ENCODE peak calls at places on chromosome 19, in ten cellular contexts. D is activated T-helper 2 cell treated with anti-CD3 and anti-CD28 coated beads, Interferon-gamma antibody, Interleukin-2, Interleukin-4, amounts not matched to agents 10 μg/mL and 5 μg/mL and 100 μg/mL, durations not matched to agents 14 hours and 24 hours and 36 hours; A is NCI-H69; Y is stimulated activated CD4-positive, alpha-beta T cell treated with anti-CD3 and anti-CD28 coated beads, Interleukin-4, amount 100 ng/mL, for 24 hours; I is mesothelial cell of epicardium; N is LoVo; H is NCI-H1436 treated with DMSO at 0.1 percent for 48 hours; L is erythroblast; W is endothelial cell; M is stimulated activated CD8-positive, alpha-beta memory T cell treated with anti-CD3 and anti-CD28 coated beads, Interleukin-7, amount 100 ng/mL, for 48 hours. Z is an unnamed sample.

GRCh38 chr19:55251296-55252081 is 7.3 kb downstream of the PPP6R1 start:
- DNase-seq in L (peak; percentile 44), W (no peak), M (no peak), D (peak; percentile 32), Y (peak; percentile 49), H (no peak), A (no peak), I (no peak), N (no peak), Z (peak; percentile 44)

GRCh38 chr19:43563816-43564215 is 11.5 kb downstream of the XRCC1 start:
- DNase-seq in A (peak; percentile 33), M (no peak), D (no peak), I (no peak), L (no peak), Y (no peak), H (no peak), N (no peak), W (no peak), Z (no peak)

GRCh38 chr19:53034054-53034453 is 10.5 kb upstream of the ERVV-2 start:
- DNase-seq in Y (no peak), D (no peak), W (no peak), A (no peak), N (no peak), H (no peak), L (no peak), I (no peak), M (no peak), Z (no peak)

GRCh38 chr19:10363789-10364281 is 16.5 kb downstream of the TYK2 start:
- DNase-seq in L (no peak), H (no peak), N (no peak), Y (no peak), W (no peak), A (no peak), D (no peak), I (no peak), M (no peak), Z (peak; percentile 50)

GRCh38 chr19:56333506-56333905 is 18.9 kb upstream of the ZSCAN5A start:
- DNase-seq in N (peak; percentile 54), A (peak; percentile 58), Y (peak; percentile 47), M (no peak), D (no peak), H (no peak), I (no peak), W (peak; percentile 52), L (peak; percentile 86), Z (peak; percentile 72)

GRCh38 chr19:2333807-2334211 is 5.3 kb downstream of the SPPL2B start:
- DNase-seq in Y (no peak), W (no peak), I (no peak), D (no peak), L (no peak), A (no peak), H (no peak), M (no peak), N (no peak), Z (no peak)

GRCh38 chr19:2121416-2122051 is 24.8 kb downstream of the IZUMO4 start:
- DNase-seq in N (no peak), M (no peak), L (no peak), W (no peak), Y (no peak), D (no peak), I (no peak), A (no peak), H (no peak), Z (no peak)

GRCh38 chr19:48290923-48291700 is 21.2 kb downstream of the ZNF114 start:
- DNase-seq in M (peak; percentile 23), N (peak; percentile 76), H (peak; percentile 26), W (peak; percentile 88), I (peak; percentile 92), D (peak; percentile 42), L (peak; percentile 79), A (peak; percentile 87), Y (peak; percentile 62), Z (peak; percentile 73)

GRCh38 chr19:2494447-2495129 is 18.7 kb downstream of the GADD45B start:
- DNase-seq in A (peak; percentile 72), D (peak; percentile 39), N (peak; percentile 44), I (peak; percentile 70), Y (peak; percentile 54), L (peak; percentile 52), M (no peak), W (no peak), H (no peak), Z (peak; percentile 67)

GRCh38 chr19:33227242-33227650 is 1.6 kb upstream of the SLC7A10 start:
- DNase-seq in I (no peak), W (no peak), M (no peak), N (no peak), L (no peak), A (no peak), Y (no peak), H (no peak), D (no peak), Z (no peak)

GRCh38 chr19:48618278-48618915 is 581 bp downstream of the RPL18 start:
- DNase-seq in N (no peak), L (peak; percentile 65), A (no peak), D (no peak), H (no peak), Y (no peak), I (peak; percentile 47), W (no peak), M (no peak), Z (no peak)

GRCh38 chr19:50705422-50706019 is 14.1 kb downstream of the SHANK1 start:
- DNase-seq in A (peak; percentile 48), M (no peak), I (no peak), Y (peak; percentile 27), D (no peak), W (no peak), H (no peak), L (peak; percentile 46), N (peak; percentile 54), Z (peak; percentile 34)

GRCh38 chr19:47231215-47232054 is 436 bp upstream of the BBC3 start:
- DNase-seq in I (peak; percentile 91), H (no peak), W (peak; percentile 86), N (peak; percentile 89), D (peak; percentile 88), M (peak; percentile 72), Y (peak; percentile 86), L (peak; percentile 97), A (peak; percentile 94), Z (peak; percentile 87)

GRCh38 chr19:4327252-4327876 is 11.3 kb downstream of the STAP2 start:
- DNase-seq in Y (peak; percentile 65), L (peak; percentile 91), W (peak; percentile 67), N (no peak), I (peak; percentile 85), H (no peak), M (peak; percentile 56), A (peak; percentile 91), D (peak; percentile 66), Z (peak; percentile 35)

GRCh38 chr19:2282062-2282861 is at the start of gene PEAK3:
- DNase-seq in L (no peak), W (peak; percentile 73), Y (peak; percentile 21), H (no peak), A (peak; percentile 66), N (no peak), I (no peak), D (no peak), M (no peak), Z (no peak)

GRCh38 chr19:38666662-38667448 is 19.4 kb downstream of the ACTN4 start:
- DNase-seq in D (no peak), W (peak; percentile 60), N (no peak), Y (no peak), H (no peak), M (no peak), I (no peak), A (peak; percentile 73), L (peak; percentile 72), Z (peak; percentile 76)

GRCh38 chr19:55590621-55591020 is 8.7 kb downstream of the FIZ1 start:
- DNase-seq in M (no peak), Y (no peak), D (no peak), A (peak; percentile 75), H (peak; percentile 29), N (peak; percentile 13), L (peak; percentile 68), I (no peak), W (no peak), Z (peak; percentile 38)